ENCODE peak calls at places on chromosomes 3 and 15, in seven cellular contexts. O, D, J, X, E, F and G are unnamed samples.

GRCh38 chr15:84762840-84763572 is 14.6 kb downstream of the ZNF592 start:
- DNase-seq in J (no peak), F (no peak), E (no peak), D (no peak), O (no peak), X (no peak), G (no peak)

GRCh38 chr15:81373996-81374395 is at the start of gene TMC3:
- DNase-seq in O (no peak), F (no peak), J (no peak), X (no peak), D (no peak), E (no peak), G (no peak)

GRCh38 chr15:79475312-79475711 is 43.2 kb downstream of the MINAR1 start:
- DNase-seq in X (no peak), D (no peak), O (no peak), J (no peak), E (no peak), F (no peak), G (no peak)

GRCh38 chr3:126798521-126798920 is 94.5 kb downstream of the CHCHD6 start:
- DNase-seq in E (no peak), X (no peak), F (no peak), D (no peak), J (no peak), O (no peak), G (no peak)

GRCh38 chr3:34237946-34238345 is 439.5 kb downstream of the PDCD6IP start:
- DNase-seq in F (no peak), J (no peak), X (no peak), D (no peak), O (no peak), E (no peak), G (no peak)

GRCh38 chr3:120853416-120853815 is 54.6 kb upstream of the STXBP5L start:
- DNase-seq in J (no peak), E (no peak), O (no peak), D (no peak), F (no peak), X (no peak), G (no peak)

GRCh38 chr3:52793702-52794611 is 639 bp upstream of the ITIH3 start:
- DNase-seq in D (no peak), J (no peak), F (no peak), O (no peak), X (no peak), E (no peak), G (no peak)

GRCh38 chr3:168094877-168095610 is 680 bp downstream of the GOLIM4 start:
- DNase-seq in O (peak; percentile 43), D (peak; percentile 40), X (peak; percentile 52), J (peak; percentile 68), F (peak; percentile 72), E (peak; percentile 80), G (peak; percentile 75)

GRCh38 chr3:39349080-39349479 is 19.6 kb downstream of the CCR8 start:
- DNase-seq in J (no peak), O (no peak), F (no peak), X (no peak), E (no peak), D (no peak), G (no peak)

GRCh38 chr3:12196684-12197083 is 38.0 kb upstream of the TIMP4 start:
- DNase-seq in E (no peak), J (no peak), F (no peak), O (peak; percentile 60), X (no peak), D (no peak), G (no peak)

GRCh38 chr3:151265866-151266265 is 12.5 kb downstream of the P2RY14 start:
- DNase-seq in F (no peak), O (no peak), X (no peak), J (no peak), E (no peak), D (no peak), G (peak; percentile 49)

GRCh38 chr15:99076555-99077308 is 28.1 kb upstream of the SYNM start:
- DNase-seq in F (peak; percentile 73), D (peak; percentile 41), E (peak; percentile 82), X (peak; percentile 33), O (peak; percentile 58), J (peak; percentile 62), G (peak; percentile 78)

GRCh38 chr3:65851827-65852226 is 186.9 kb downstream of the MAGI1 start:
- DNase-seq in O (peak; percentile 54), J (no peak), E (no peak), X (no peak), D (no peak), F (no peak), G (no peak)

GRCh38 chr15:60172147-60172546 is 168.0 kb downstream of the FOXB1 start:
- DNase-seq in F (no peak), E (no peak), J (no peak), O (no peak), D (no peak), X (no peak), G (no peak)

GRCh38 chr3:46906471-46907058 is 29.0 kb downstream of the PTH1R start:
- DNase-seq in E (peak; percentile 56), J (no peak), D (no peak), F (no peak), X (no peak), O (no peak), G (no peak)

GRCh38 chr3:53318522-53318921 is 28.8 kb downstream of the DCP1A start:
- DNase-seq in D (no peak), X (no peak), J (no peak), E (no peak), F (no peak), O (no peak), G (no peak)

GRCh38 chr3:177968891-177969290 is 567.3 kb upstream of the KCNMB2 start:
- DNase-seq in D (no peak), O (no peak), J (no peak), E (no peak), F (no peak), X (no peak), G (no peak)

GRCh38 chr3:133742351-133743091 is 3.7 kb upstream of the TF start:
- DNase-seq in E (no peak), F (no peak), O (peak; percentile 82), D (no peak), J (no peak), X (no peak), G (no peak)

GRCh38 chr15:77531191-77532000 is 101.3 kb downstream of the LINGO1 start:
- DNase-seq in E (peak; percentile 44), F (no peak), J (no peak), D (no peak), X (no peak), O (no peak), G (no peak)

GRCh38 chr3:159788291-159788690 is 200.3 kb upstream of the IL12A start:
- DNase-seq in D (no peak), F (no peak), X (no peak), O (no peak), J (no peak), E (no peak), G (no peak)

GRCh38 chr3:159786489-159787181 is 202.0 kb upstream of the IL12A start:
- DNase-seq in D (no peak), J (no peak), F (no peak), E (no peak), X (no peak), O (no peak), G (no peak)

GRCh38 chr3:159787191-159787590 is 201.4 kb upstream of the IL12A start:
- DNase-seq in J (no peak), E (no peak), D (no peak), X (no peak), O (peak; percentile 98), F (peak; percentile 88), G (no peak)

GRCh38 chr3:159788987-159789386 is 199.6 kb upstream of the IL12A start:
- DNase-seq in D (no peak), J (no peak), F (no peak), X (no peak), O (peak; percentile 75), E (no peak), G (no peak)

DNA sequence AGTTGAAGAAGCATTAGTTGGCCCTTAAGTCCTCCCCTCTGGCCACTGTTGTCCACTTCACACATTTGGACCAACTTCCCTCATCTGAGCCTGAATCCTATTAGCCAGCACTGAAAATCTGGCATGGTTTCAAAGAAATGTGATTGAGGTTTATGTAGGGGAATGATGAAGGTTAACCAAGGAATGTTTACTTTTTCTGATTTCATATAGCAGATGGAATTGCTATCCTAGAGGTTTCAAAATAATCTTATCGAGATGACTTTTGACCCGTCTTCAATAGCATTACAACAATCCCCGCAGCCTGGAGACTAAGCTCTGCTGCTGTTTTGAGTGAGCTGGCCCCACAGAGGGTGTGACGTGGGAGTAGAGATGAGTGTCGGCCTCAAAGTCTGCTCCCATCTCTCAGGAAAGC is 200.8 kb upstream of the IL12A start:
- DNase-seq in O (peak; percentile 96), X (no peak), D (no peak), E (no peak), J (no peak), F (peak; percentile 88), G (no peak)
- H3K4me1 ChIP-seq in O (peaks cover 64% of the 10 kb centered on the region), X (no peaks in the 10 kb centered on the region), D (no peaks in the 10 kb centered on the region), E (peaks cover 96% of the 10 kb centered on the region), J (no peaks in the 10 kb centered on the region), F (peaks cover 49% of the 10 kb centered on the region), G (peaks cover 19% of the 10 kb centered on the region)

DNA sequence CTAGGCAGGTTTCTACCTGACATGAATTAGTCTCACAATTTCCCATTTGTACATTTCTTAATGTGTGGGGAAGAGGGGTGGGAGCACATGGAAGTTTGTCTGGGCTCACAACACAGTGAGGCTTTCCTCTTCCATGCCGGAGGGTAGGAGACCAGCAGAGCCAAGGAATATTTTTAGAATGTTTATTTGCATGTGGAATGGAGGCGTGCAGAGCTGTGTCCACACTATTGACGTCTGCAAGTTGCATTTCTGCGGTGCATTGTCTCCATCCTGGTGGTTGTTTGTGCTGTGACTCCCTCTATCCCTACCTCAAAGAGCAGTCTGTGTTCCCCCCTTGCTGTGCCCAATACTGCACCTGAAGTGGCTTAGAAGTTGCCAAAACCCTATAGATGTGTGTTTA is 103.1 kb upstream of the LRTM1 start:
- DNase-seq in E (no peak), X (no peak), J (no peak), D (no peak), F (no peak), O (no peak), G (no peak)
- H3K27me3 ChIP-seq in E (no peaks in the 10 kb centered on the region), X (no peaks in the 10 kb centered on the region), J (no peaks in the 10 kb centered on the region), D (no peaks in the 10 kb centered on the region), F (no peaks in the 10 kb centered on the region), O (no peaks in the 10 kb centered on the region), G (no peaks in the 10 kb centered on the region)

GRCh38 chr15:67095834-67096366 is 30.5 kb downstream of the SMAD3 start:
- DNase-seq in E (no peak), F (no peak), J (no peak), O (no peak), X (no peak), D (no peak), G (no peak)
- H3K4me1 ChIP-seq in E (peaks cover 60% of the 10 kb centered on the region), F (peaks cover 28% of the 10 kb centered on the region), J (peaks cover 43% of the 10 kb centered on the region), O (peaks cover 45% of the 10 kb centered on the region), X (peaks cover 80% of the 10 kb centered on the region), D (peaks cover 91% of the 10 kb centered on the region), G (peaks cover 10% of the 10 kb centered on the region)

DNA sequence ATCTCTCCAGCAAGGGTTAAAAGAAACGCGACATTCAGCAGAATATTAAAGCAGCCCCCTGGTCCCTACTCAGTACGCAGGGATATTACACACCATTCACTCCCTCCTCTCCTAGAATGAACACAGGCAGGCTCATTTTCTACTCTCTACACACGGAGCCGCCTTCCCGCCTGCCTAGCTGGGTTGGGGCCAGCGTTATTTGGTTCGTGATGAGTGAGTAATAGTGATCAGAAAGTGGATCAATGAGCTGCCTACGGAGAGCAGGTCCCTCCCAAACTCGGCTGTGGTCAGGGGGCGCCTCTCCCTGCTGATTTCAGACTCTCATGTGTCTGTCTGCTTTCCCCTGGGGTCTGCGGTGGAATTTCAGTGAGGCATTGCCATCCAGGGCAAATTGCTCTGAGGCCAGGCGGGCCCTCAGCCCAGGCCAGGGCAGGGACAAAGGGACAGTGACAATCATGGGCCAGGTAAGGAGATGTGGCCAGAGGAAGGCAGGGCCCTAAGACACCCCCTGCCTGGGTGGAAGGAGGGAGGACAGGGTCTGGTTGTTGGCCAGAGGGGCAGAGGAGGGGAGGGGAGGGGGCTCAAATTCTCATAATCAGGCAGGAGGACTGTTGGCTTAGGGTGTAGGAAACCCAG is 2.9 kb downstream of the EPHB1 start:
- DNase-seq in X (no peak), F (no peak), O (no peak), E (no peak), J (no peak), D (no peak), G (no peak)
- H3K27me3 ChIP-seq in X (no peaks in the 10 kb centered on the region), F (peaks cover 39% of the 10 kb centered on the region), O (peaks cover 48% of the 10 kb centered on the region), E (peaks cover 25% of the 10 kb centered on the region), J (no peaks in the 10 kb centered on the region), D (peaks cover 3% of the 10 kb centered on the region), G (peaks cover 42% of the 10 kb centered on the region)